ENCODE peak calls at places on chromosomes 5 and 9, in five cellular contexts. V, Y, U, M and K are unnamed samples.

GRCh38 chr5:128799945-128800344 is 165.3 kb upstream of the SLC27A6 start:
- DNase-seq in Y (no peak), M (no peak), U (no peak), V (no peak), K (no peak)

GRCh38 chr5:128446-128845 is 36.5 kb downstream of the PLEKHG4B start:
- DNase-seq in U (peak; percentile 4), V (no peak), M (no peak), Y (no peak), K (no peak)

GRCh38 chr9:14994738-14995137 is 84.5 kb upstream of the FREM1 start:
- DNase-seq in M (no peak), Y (no peak), V (no peak), U (no peak), K (no peak)

GRCh38 chr5:180718810-180719453 is 20.9 kb downstream of the OR2Y1 start:
- DNase-seq in Y (peak; percentile 49), M (no peak), V (peak; percentile 44), U (peak; percentile 13), K (no peak)

GRCh38 chr5:73327908-73328455 is 120.6 kb downstream of the FOXD1 start:
- DNase-seq in V (no peak), M (no peak), Y (peak; percentile 9), U (peak; percentile 50), K (no peak)

GRCh38 chr9:37999501-38000189 is 69.4 kb downstream of the SHB start:
- DNase-seq in Y (no peak), V (peak; percentile 49), U (no peak), M (no peak), K (no peak)

GRCh38 chr9:76107487-76107886 is 217.0 kb downstream of the PCSK5 start:
- DNase-seq in U (peak; percentile 8), V (peak; percentile 63), M (no peak), Y (peak; percentile 83), K (no peak)

GRCh38 chr9:127524373-127524772 is 73.1 kb downstream of the LRSAM1 start:
- DNase-seq in M (no peak), Y (peak; percentile 80), V (no peak), U (no peak), K (no peak)

GRCh38 chr9:127516835-127517607 is 65.7 kb downstream of the LRSAM1 start:
- DNase-seq in U (no peak), M (no peak), Y (no peak), V (no peak), K (no peak)

GRCh38 chr5:64834611-64835010 is 65.9 kb downstream of the CWC27 start:
- DNase-seq in Y (no peak), M (no peak), U (no peak), V (no peak), K (no peak)

GRCh38 chr5:142286111-142286510 is 38.7 kb downstream of the SPRY4 start:
- DNase-seq in V (no peak), Y (no peak), M (no peak), U (no peak), K (no peak)

GRCh38 chr5:83107692-83108410 is 30.5 kb downstream of the XRCC4 start:
- DNase-seq in U (no peak), Y (no peak), M (no peak), V (no peak), K (no peak)

GRCh38 chr9:135047026-135047350 is 40.5 kb upstream of the OLFM1 start:
- DNase-seq in U (no peak), V (no peak), Y (no peak), M (no peak), K (no peak)

GRCh38 chr5:180006116-180006515 is 65.4 kb downstream of the RNF130 start:
- DNase-seq in V (no peak), Y (no peak), U (no peak), M (no peak), K (no peak)

GRCh38 chr9:78620764-78621163 is 323.8 kb downstream of the PSAT1 start:
- DNase-seq in M (no peak), U (peak; percentile 81), Y (peak; percentile 54), V (peak; percentile 55), K (no peak)

GRCh38 chr5:179549973-179550510 is 312 bp upstream of the RUFY1 start:
- DNase-seq in Y (peak; percentile 67), V (peak; percentile 53), U (peak; percentile 17), M (no peak), K (no peak)

GRCh38 chr5:62460578-62460983 is 48.0 kb downstream of the IPO11 start:
- DNase-seq in U (no peak), M (no peak), Y (peak; percentile 76), V (peak; percentile 70), K (no peak)

GRCh38 chr5:149938791-149939358 is 5.7 kb downstream of the PDE6A start:
- DNase-seq in M (no peak), U (peak; percentile 85), Y (peak; percentile 80), V (peak; percentile 89), K (no peak)

DNA sequence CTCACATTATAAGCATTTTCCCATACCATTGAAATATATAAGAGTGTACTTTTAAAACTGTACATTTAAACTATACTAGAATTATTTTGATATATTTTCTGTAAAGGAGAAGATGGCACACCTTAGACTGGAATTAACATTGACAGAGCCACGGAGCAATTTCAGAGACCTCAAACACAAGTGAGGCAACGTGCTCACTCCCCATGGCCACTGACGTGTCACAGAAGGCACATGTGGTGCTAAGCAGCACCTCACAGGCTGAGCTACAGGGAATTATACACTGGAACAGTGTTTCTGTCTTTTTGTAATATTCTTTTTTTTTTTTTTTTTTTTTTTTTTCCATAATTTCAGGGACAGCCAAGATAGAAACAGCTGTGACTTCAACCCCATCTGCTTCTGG is 66.5 kb downstream of the NUP214 start:
- DNase-seq in Y (no peak), M (no peak), U (no peak), V (no peak), K (no peak)
- TF ChIP-seq CTCF in Y (no peak), M (no peak), U (no peak), V (no peak), K (no peak)

GRCh38 chr9:83538890-83539238 is 663 bp upstream of the FRMD3 start:
- DNase-seq in U (no peak), Y (no peak), M (no peak), V (no peak), K (no peak)
- TF ChIP-seq CTCF in U (no peak), Y (no peak), M (no peak), V (no peak), K (no peak)

DNA sequence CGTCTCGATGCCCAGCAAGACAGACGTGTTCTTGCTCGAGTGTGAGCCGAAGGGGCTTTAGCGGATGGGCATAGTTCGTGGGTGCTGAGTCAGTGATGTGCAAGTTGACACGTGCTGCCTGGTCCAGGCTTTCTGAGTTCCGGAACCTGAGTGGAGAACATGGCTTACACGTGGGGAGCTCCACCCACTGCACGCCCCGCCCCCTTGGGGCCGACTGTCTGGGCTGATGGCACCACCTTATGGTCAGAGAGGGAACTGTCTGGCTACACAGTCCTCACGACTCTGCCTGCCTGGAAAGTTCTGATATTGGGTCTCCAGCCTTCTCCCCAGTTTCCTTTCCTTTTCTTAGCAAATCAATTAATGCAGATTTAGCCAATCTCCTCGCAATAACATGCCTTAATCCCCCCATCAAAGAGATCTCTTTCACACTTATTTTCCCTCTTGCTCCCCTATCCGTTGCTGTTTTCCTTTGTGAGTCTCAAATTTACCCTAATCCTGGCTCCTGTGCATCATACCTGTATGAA is 3.8 kb upstream of the STC2 start:
- DNase-seq in M (peak; percentile 92), V (peak; percentile 85), U (peak; percentile 86), Y (peak; percentile 81), K (peak; percentile 48)
- TF ChIP-seq CTCF in M (peak; percentile 78), V (peak; percentile 98), U (peak; percentile 91), Y (peak; percentile 90), K (peak; percentile 17)

DNA sequence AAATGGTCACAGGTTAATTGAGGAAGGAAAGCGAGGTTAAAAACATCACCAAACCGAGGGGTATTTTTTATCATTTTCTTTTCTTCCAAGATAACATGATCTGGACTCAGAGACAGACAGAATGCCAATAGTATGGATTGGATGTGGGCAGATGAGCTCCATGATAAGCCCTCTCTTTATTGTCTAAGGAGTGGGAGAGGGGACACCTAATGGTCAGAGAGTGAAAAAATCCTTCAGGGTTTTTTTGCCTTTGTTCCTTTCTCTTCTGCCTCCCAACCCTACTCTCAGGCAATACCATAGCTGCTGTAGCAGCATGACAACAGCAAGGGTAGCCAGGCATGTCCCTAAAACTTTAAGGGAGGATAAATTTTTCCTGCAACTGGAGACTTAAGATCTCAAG is 94.7 kb downstream of the DIRAS2 start:
- DNase-seq in Y (no peak), M (no peak), U (no peak), V (no peak), K (no peak)
- TF ChIP-seq CTCF in Y (no peak), M (no peak), U (no peak), V (no peak), K (no peak)

GRCh38 chr5:155416765-155417164 is 403.2 kb downstream of the KIF4B start:
- DNase-seq in M (no peak), U (no peak), V (no peak), Y (no peak), K (no peak)
- TF ChIP-seq CTCF in M (no peak), U (no peak), V (no peak), Y (no peak), K (no peak)

DNA sequence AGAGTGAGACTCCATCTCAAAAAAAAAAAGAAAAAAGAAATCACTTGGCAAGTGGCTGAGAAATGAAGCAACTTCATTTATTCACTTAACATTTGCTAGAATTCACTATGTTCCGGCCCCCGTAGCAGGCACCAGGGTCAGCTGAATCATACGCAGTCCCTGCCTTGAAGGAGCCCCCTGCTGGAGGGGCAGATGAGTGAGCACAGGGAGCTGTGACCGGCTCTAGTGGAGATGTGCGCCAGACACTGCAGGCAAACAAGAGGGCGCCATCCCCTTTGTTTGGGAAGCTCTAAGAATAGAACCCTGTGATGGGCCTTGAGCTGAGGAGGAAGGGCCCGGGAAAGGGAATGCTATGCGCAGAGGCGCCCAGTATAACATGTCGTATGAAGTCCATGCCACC is 20.2 kb upstream of the RPL26L1 start:
- DNase-seq in M (no peak), U (no peak), V (peak; percentile 40), Y (no peak), K (no peak)
- TF ChIP-seq CTCF in M (peak; percentile 35), U (peak; percentile 41), V (peak; percentile 35), Y (peak; percentile 21), K (no peak)

GRCh38 chr9:4225291-4226119 is 74.4 kb downstream of the GLIS3 start:
- DNase-seq in V (peak; percentile 92), M (no peak), U (peak; percentile 80), Y (peak; percentile 66), K (no peak)
- TF ChIP-seq CTCF in V (peak; percentile 33), M (peak; percentile 43), U (peak; percentile 15), Y (peak; percentile 12), K (no peak)